ENCODE peak calls at places on chromosomes 6 and 20, in six cellular contexts. E, V, K, A, P and N are unnamed samples.

GRCh38 chr6:40439401-40439800 is 147.8 kb downstream of the LRFN2 start:
- DNase-seq in E (no peak), V (no peak), K (no peak), A (no peak), P (no peak), N (no peak)

GRCh38 chr6:17381429-17382147 is 11.8 kb upstream of the CAP2 start:
- DNase-seq in E (no peak), V (no peak), K (no peak), A (no peak), P (no peak), N (no peak)

GRCh38 chr6:106315765-106316375 is 9.7 kb downstream of the ATG5 start:
- DNase-seq in E (no peak), V (no peak), K (no peak), A (no peak), P (peak), N (no peak)

GRCh38 chr20:54131675-54132611 is 41.8 kb downstream of the CYP24A1 start:
- DNase-seq in E (no peak), V (no peak), K (no peak), A (no peak), P (no peak), N (no peak)

GRCh38 chr6:16380220-16380809 is 141.9 kb downstream of the GMPR start:
- DNase-seq in E (no peak), V (no peak), K (no peak), A (no peak), P (no peak), N (no peak)

GRCh38 chr20:49375170-49375569 is 97.3 kb upstream of the ZNFX1 start:
- DNase-seq in E (no peak), V (no peak), K (no peak), A (no peak), P (no peak), N (no peak)

GRCh38 chr20:38143646-38144554 is 21.2 kb downstream of the TGM2 start:
- DNase-seq in E (no peak), V (no peak), K (no peak), A (peak), P (peak), N (no peak)

GRCh38 chr6:107991061-107991460 is 33.1 kb upstream of the SEC63 start:
- DNase-seq in E (no peak), V (no peak), K (no peak), A (no peak), P (no peak), N (no peak)

GRCh38 chr6:127100510-127101140 is 17.8 kb upstream of the RSPO3 start:
- DNase-seq in E (no peak), V (no peak), K (no peak), A (no peak), P (no peak), N (no peak)

GRCh38 chr6:166046982-166047381 is 120.7 kb downstream of the TBXT start:
- DNase-seq in E (no peak), V (no peak), K (no peak), A (peak), P (no peak), N (no peak)

GRCh38 chr6:9388596-9388995 is 953.3 kb upstream of the SLC35B3 start:
- DNase-seq in E (no peak), V (no peak), K (no peak), A (no peak), P (no peak), N (no peak)

GRCh38 chr6:1700283-1700967 is 90.7 kb downstream of the FOXC1 start:
- DNase-seq in E (no peak), V (no peak), K (no peak), A (no peak), P (no peak), N (no peak)

GRCh38 chr6:119186490-119186889 is 108.0 kb upstream of the FAM184A start:
- DNase-seq in E (no peak), V (no peak), K (no peak), A (no peak), P (no peak), N (no peak)

GRCh38 chr6:81996414-81996813 is 243.9 kb upstream of the TENT5A start:
- DNase-seq in E (no peak), V (no peak), K (no peak), A (no peak), P (no peak), N (no peak)

GRCh38 chr6:44569931-44570385 is 182.5 kb downstream of the CDC5L start:
- DNase-seq in E (no peak), V (peak), K (no peak), A (no peak), P (no peak), N (no peak)

GRCh38 chr20:16317445-16318362 is 255.5 kb downstream of the KIF16B start:
- DNase-seq in E (no peak), V (no peak), K (no peak), A (no peak), P (no peak), N (no peak)

GRCh38 chr20:17430515-17430914 is 100.7 kb downstream of the BFSP1 start:
- DNase-seq in E (no peak), V (no peak), K (no peak), A (no peak), P (no peak), N (no peak)

GRCh38 chr6:17863971-17864754 is 123.3 kb downstream of the KIF13A start:
- DNase-seq in E (no peak), V (no peak), K (no peak), A (no peak), P (peak), N (no peak)

GRCh38 chr20:29687438-29687837 is 1570.0 kb upstream of the DEFB115 start:
- DNase-seq in E (no peak), V (no peak), K (no peak), A (no peak), P (no peak), N (no peak)

GRCh38 chr6:136181191-136181833 is 68.8 kb downstream of the MTFR2 start:
- DNase-seq in E (no peak), V (no peak), K (no peak), A (no peak), P (no peak), N (no peak)

GRCh38 chr6:31622678-31623077 is 2.2 kb downstream of the PRRC2A start:
- DNase-seq in E (no peak), V (no peak), K (peak), A (peak), P (no peak), N (no peak)

GRCh38 chr20:4809707-4810106 is 88.0 kb downstream of the PRND start:
- DNase-seq in E (no peak), V (no peak), K (no peak), A (no peak), P (no peak), N (no peak)

GRCh38 chr6:35919827-35920751 is 809 bp downstream of the SRPK1 start:
- DNase-seq in E (peak), V (peak), K (peak), A (peak), P (peak), N (peak)